ENCODE peak calls at places on chromosome 1, in seven cellular contexts. I is neuronal stem cell, Q is IMR-90, Y is H9, M is mesendoderm, G is H1, S is mesenchymal stem cell. W is an unnamed sample.

GRCh38 chr1:110361856-110362255 is 22.7 kb downstream of the RBM15 start:
- DNase-seq in G (no peak), Q (no peak), I (no peak), S (no peak), M (no peak), Y (no peak), W (no peak)

GRCh38 chr1:77948841-77949424 is 29.9 kb downstream of the FUBP1 start:
- DNase-seq in M (peak), S (peak), Y (no peak), I (peak), G (no peak), Q (peak), W (no peak)

GRCh38 chr1:983736-984475 is 2.0 kb upstream of the PERM1 start:
- DNase-seq in G (no peak), Y (no peak), I (no peak), Q (no peak), S (peak), M (peak), W (peak)

GRCh38 chr1:208899438-208899837 is 655.3 kb upstream of the PLXNA2 start:
- DNase-seq in S (no peak), M (no peak), G (no peak), I (no peak), Y (no peak), Q (no peak), W (no peak)

GRCh38 chr1:62294211-62294610 is 25.0 kb downstream of the KANK4 start:
- DNase-seq in Y (peak), Q (no peak), G (peak), S (no peak), M (peak), I (no peak), W (no peak)

GRCh38 chr1:151266315-151266714 is 11.8 kb downstream of the PSMD4 start:
- DNase-seq in S (no peak), I (no peak), Y (no peak), Q (no peak), M (no peak), G (no peak), W (no peak)

GRCh38 chr1:119327436-119328155 is 41.0 kb upstream of the HAO2 start:
- DNase-seq in G (no peak), S (peak), M (peak), Q (no peak), Y (peak), I (peak), W (no peak)

GRCh38 chr1:201501144-201501543 is 5.8 kb downstream of the CSRP1 start:
- DNase-seq in I (no peak), S (peak), Q (peak), G (no peak), M (no peak), Y (no peak), W (no peak)

DNA sequence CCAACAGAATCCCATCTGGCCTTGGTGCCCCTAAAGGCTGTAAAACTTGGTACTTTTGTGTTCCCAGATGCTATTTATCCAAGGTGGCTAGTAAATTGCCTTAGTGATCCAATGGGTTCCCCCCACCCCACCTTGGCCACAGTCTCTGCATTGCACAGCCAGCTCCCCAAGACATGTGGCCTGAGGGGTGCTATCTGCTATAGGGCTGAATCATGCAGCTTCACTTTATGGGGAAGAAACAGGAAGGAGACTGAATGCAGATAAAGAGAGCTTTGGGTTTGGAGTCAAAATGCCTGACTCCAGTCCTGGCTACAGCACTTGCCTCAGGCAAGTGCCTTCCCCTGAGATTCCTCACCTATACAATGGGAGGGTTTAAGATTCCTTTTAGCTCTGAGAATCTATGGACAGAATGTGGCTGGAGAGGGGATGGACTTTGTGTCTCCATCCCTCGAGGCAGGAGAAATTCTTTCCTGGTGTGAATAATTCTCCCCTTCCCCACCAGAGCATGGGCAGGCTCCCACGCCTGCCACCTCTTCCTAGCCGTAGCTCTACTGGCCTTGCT is 6.5 kb downstream of the RHEX start:
- DNase-seq in M (peak), G (no peak), Q (no peak), I (no peak), Y (no peak), S (no peak), W (peak)
- H2AK5ac ChIP-seq in M (no peak), G (no peak), Q (no peak), I (no peak), Y (no peak), S (peak), W (no peak)

DNA sequence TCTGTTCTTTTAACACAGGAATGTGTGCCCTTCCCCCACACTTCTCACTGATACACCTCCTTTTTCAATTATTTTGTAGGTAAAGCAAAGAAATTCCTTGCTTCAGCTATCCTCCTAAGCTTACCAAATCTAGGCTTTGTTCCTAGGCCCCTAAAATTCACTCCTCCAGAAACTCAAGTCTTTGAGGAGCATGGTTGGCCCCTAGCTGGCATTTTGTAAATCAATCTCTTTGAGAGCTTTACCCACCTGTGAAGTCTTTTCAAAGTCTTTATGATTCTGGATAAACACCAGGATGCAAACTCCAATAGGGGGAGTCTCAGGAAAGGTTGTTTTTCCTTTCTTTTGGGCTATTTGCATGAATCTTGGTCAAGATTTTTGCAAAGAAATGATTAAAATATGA is 82.9 kb upstream of the ZNF644 start:
- DNase-seq in Q (no peak), M (no peak), G (no peak), S (no peak), Y (no peak), I (no peak), W (no peak)
- H2AK5ac ChIP-seq in Q (no peak), M (no peak), G (no peak), S (no peak), Y (no peak), I (no peak), W (no peak)

GRCh38 chr1:7771673-7772299 is 690 bp downstream of the VAMP3 start:
- DNase-seq in G (no peak), Q (no peak), S (peak), Y (no peak), M (no peak), I (no peak), W (no peak)
- H2AK5ac ChIP-seq in G (no peak), Q (peak), S (no peak), Y (no peak), M (no peak), I (peak), W (no peak)

DNA sequence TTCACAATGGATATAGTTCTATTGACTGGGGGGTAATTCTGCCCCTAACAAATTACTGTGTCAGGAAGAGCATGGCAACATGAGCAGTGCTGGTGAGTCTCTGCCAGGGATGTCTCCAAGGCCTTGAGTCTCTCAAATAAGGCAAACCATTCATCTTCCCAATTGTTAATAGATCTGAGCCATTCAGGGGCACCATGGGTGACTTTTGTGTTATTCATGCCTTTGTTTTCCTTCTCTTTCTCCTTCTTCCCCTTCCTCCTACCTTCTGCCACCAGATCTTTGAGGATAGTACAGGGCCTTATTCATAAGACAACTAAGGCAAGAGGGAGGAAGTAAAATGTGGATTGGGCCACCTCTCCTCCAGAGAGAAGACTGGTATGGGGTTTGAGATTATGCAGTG is at the start of gene RGSL1:
- DNase-seq in Q (no peak), Y (no peak), I (no peak), M (peak), G (no peak), S (no peak), W (no peak)
- H2AK5ac ChIP-seq in Q (no peak), Y (no peak), I (no peak), M (no peak), G (no peak), S (no peak), W (no peak)

GRCh38 chr1:88250915-88251314 is 433.2 kb upstream of the PKN2 start:
- DNase-seq in Y (no peak), G (no peak), Q (no peak), I (no peak), S (no peak), M (no peak), W (no peak)
- H2AK5ac ChIP-seq in Y (no peak), G (no peak), Q (no peak), I (no peak), S (no peak), M (no peak), W (no peak)

W was measured in trophoblast cell.